ENCODE peak calls at places on chromosomes 6 and 20, in four cellular contexts. S is GM12878, O is K562, R is HepG2. F is an unnamed sample.

GRCh38 chr6:137332637-137333228 is 113.5 kb upstream of the IFNGR1 start:
- DNase-seq in R (no peak), O (no peak), S (no peak), F (no peak)

GRCh38 chr6:163187201-163187600 is 227.3 kb upstream of the QKI start:
- DNase-seq in O (no peak), S (no peak), R (no peak), F (no peak)

GRCh38 chr6:6811151-6812002 is 222.9 kb downstream of the LY86 start:
- DNase-seq in O (no peak), S (no peak), R (peak; percentile 73), F (peak; percentile 21)

GRCh38 chr6:19472850-19473249 is 364.3 kb upstream of the ID4 start:
- DNase-seq in R (no peak), S (no peak), O (peak; percentile 21), F (peak; percentile 66)

GRCh38 chr6:44381739-44382138 is 5.8 kb upstream of the CDC5L start:
- DNase-seq in S (no peak), R (peak; percentile 37), O (no peak), F (no peak)

GRCh38 chr6:134823635-134824034 is 126.3 kb downstream of the ALDH8A1 start:
- DNase-seq in S (no peak), O (no peak), R (no peak), F (no peak)

GRCh38 chr6:110296151-110297028 is 61.8 kb downstream of the METTL24 start:
- DNase-seq in S (no peak), R (no peak), O (no peak), F (no peak)

GRCh38 chr20:50146732-50147662 is 6.5 kb downstream of the PEDS1 start:
- DNase-seq in O (peak; percentile 79), S (peak; percentile 45), R (no peak), F (no peak)

GRCh38 chr6:145247677-145248419 is 487.5 kb downstream of the EPM2A start:
- DNase-seq in R (no peak), O (no peak), S (no peak), F (no peak)
- TF ChIP-seq ETV6 in R (no peak), O (no peak), S (no peak), F (no peak)

DNA sequence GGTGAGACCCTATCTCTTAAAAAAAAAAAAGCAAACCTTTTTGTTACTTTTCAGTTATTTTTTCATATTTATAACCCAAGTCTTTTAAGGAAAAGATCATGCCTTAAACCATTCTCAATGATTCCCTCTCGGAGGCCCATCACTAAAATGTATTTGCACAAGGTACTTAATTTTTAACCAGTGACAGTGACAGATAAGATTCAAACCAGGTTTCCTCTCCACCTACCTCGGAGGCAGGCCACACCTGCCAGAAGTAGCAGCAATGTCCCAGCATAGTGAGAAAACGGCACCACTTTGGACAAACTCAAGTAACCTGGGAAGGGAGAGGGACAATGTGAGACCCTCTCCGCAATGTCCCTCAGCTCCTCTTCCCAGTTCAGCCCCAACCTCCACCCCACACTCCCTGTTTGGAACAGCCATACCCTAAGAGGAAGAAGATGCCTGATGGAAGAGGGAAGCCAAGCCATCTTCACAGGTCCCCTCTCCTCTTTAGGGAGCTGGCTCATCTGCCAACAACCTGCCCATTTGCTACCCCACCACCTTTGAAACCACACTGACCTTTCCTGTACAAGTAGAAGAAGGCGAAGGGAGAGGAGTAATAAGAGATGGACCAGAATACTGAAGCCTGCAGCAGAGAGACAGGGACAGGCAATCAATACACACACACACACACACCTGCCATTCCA is 2.3 kb downstream of the ABHD16A start:
- DNase-seq in O (no peak), S (no peak), R (no peak), F (no peak)
- TF ChIP-seq ETV6 in O (no peak), S (no peak), R (no peak), F (no peak)

GRCh38 chr6:5133943-5134342 is 48.8 kb downstream of the PPP1R3G start:
- DNase-seq in R (no peak), O (no peak), S (no peak), F (no peak)

GRCh38 chr6:5138995-5139827 is 54.1 kb downstream of the PPP1R3G start:
- DNase-seq in S (no peak), O (no peak), R (no peak), F (peak; percentile 46)

GRCh38 chr6:5132741-5133140 is 47.6 kb downstream of the PPP1R3G start:
- DNase-seq in R (no peak), S (peak; percentile 59), O (no peak), F (peak; percentile 48)

GRCh38 chr6:5136856-5137255 is 51.7 kb downstream of the PPP1R3G start:
- DNase-seq in S (no peak), R (no peak), O (no peak), F (no peak)

DNA sequence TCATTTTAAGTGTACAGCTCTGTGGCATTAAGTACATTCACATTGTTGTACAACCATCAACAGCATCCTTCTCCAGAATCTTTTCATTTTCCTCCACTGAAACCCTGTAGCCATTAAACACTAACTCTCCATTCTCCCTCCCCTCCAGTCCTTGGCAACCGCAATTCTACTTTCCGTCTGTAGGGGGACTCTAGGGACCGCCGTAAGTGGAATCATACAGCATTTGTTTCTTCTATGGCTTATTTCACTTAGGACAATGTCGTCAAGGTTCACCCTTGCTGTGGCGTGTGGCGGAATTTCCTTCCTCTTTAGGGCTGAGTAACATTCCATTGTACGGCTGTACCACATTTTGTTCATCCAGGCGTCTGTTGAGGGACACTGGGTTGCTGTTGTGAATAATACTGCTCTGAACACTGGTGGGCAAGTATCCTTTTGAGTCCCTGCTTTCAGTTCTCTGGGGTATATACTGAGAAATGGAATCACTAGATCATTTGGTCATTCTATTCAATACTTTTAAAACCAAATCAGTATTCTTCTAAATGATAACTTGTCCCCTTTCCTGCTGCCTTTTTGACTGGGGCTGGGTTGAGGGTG is 50.7 kb downstream of the PPP1R3G start:
- DNase-seq in R (peak; percentile 48), O (peak; percentile 58), S (no peak), F (peak; percentile 63)
- TF ChIP-seq ETV6 in R (no peak), O (no peak), S (no peak), F (no peak)

GRCh38 chr6:85672050-85672449 is 29.4 kb upstream of the SYNCRIP start:
- DNase-seq in R (no peak), O (peak; percentile 31), S (no peak), F (no peak)
- TF ChIP-seq ETV6 in R (no peak), O (no peak), S (no peak), F (no peak)

GRCh38 chr6:4133941-4134838 is 1.2 kb downstream of the ECI2 start:
- DNase-seq in R (peak; percentile 57), O (peak; percentile 79), S (no peak), F (peak; percentile 42)
- TF ChIP-seq ETV6 in R (no peak), O (no peak), S (no peak), F (no peak)

GRCh38 chr20:63701051-63701328 is 4.5 kb downstream of the TNFRSF6B start:
- DNase-seq in R (no peak), O (no peak), S (no peak), F (no peak)
- TF ChIP-seq ETV6 in R (no peak), O (no peak), S (no peak), F (no peak)

DNA sequence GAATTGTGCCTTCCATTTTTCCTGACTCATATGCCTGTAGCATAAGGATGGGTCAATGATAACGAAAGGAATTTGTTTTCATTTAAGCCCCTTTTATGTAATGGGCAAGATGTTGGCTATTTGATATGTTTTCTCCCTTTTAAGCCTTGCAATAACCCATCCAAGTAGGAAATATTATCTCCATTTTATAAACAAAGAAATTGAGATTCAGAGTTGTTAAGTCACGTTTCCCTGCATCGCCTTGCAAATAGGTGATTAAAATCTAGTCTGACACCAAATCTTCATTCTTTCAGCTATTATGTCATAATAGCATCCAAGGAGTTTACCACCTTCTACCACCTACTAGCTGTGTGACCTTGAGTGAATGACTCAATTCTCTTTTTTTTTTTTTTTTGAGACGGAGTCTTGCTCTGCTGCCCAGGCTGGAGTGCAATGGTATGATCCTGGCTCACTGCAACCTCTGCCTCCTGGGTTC is 7.0 kb downstream of the HNF4A start:
- DNase-seq in O (no peak), S (no peak), R (no peak), F (no peak)
- TF ChIP-seq ETV6 in O (no peak), S (no peak), R (no peak), F (no peak)

DNA sequence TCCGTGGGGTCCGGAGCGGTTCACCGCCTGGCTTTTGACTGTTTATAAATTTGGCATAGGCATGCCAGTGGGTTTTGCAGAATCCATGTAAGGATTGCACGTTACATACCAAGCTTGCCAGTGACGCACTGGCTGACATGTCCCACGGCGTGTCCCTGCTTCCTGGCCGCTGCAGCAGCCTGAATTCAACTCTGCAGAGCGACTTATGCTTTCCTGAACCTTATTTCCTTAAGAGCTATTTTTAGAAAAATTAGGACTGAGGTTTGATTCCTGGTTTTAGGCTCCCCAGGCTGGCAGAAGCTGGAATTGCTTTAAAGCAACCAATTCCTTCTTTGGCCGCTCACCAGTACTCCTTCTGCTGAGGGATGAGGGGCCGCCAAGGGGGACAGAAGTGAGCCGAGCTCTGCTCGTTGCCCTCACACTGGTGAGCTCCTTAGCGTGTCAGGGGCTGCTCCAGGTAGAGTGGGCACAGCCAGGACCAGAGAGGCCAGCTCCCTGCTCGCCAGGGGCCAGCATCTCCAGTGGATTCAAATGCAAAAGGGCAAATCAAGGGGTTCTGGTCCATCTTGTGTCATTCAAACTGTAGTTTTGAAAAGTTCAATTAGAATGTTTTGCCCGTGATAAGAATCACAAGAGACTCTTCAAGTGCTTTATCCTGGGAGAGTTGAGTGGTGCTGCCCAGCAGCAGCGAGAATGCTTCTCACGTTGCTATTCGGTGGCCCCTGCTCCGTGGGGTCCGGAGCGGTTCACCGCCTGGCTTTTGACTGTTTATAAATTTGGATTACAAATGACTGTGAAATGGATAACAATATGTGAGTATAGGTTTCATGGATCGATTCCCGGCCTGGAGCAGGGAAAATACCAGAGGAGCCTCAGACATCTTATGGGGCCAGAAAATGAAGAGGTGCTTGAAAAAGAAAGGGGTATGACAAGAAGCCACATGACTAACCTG is 17.5 kb upstream of the IRF4 start:
- DNase-seq in O (no peak), S (no peak), R (no peak), F (no peak)
- TF ChIP-seq ETV6 in O (no peak), S (no peak), R (no peak), F (no peak)

DNA sequence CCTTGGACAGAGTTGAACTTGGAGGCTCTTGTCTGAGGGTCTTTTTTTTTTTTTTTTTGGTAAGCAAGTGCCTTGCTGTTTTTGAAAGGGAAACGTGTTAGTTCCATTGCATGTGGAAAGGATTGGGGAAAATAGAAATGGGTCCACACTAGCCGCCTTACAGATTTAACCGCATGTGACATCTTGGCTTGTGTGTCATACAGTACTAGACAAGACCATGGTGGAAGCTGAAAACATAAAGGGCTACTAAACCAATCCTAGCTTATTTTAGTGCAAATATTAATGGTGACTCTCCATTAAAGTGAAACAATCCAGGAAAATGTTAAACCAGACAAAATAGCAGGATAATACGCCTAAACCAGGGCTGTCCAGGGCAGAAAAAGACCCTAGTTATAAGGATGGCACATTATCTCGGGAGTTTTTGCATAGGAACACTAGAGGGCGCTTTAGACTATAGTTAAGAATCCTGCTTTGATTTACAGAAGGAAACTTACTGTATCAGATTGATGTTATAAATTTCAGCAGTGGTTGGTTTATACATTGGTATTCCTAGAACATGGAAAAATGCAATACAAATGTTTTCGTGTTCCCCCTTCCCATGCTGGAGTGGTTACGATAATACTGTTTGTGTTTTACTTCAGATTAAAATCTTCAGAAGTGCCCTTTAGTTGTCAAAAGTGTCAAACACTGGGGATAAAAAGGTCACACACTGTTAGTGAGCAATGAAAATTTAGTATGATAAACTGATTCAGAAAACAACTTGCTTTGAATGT is 59.8 kb upstream of the DEK start:
- DNase-seq in O (peak; percentile 42), R (peak; percentile 54), S (no peak), F (no peak)
- TF ChIP-seq ETV6 in O (no peak), R (no peak), S (no peak), F (no peak)

DNA sequence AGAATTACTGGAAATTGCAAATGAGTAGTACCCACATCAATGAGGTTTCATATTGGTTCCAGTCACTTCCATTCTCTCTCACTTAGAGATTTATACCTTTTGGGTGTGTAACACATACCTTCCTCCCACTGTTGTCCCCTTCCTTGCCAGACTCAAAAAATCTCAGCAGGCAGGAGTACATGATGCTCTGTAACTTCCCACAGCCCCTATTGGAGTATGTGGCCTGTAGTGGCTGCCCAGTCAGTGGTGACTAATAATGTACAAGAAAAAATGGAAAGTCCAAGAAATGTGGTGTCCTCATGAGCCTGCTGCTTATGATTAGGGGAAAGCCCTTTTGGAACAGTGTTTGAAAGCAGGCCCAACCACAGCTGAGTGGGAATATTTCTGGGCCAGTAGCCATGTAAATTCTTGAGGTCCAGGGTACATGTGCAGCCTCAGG is 312.0 kb downstream of the ZFAND3 start:
- DNase-seq in O (no peak), R (no peak), S (no peak), F (no peak)
- TF ChIP-seq ETV6 in O (no peak), R (no peak), S (no peak), F (no peak)